ENCODE peak calls at places on chromosomes 5 and 9, in four cellular contexts. P is H1, B is HCT116, Y is HepG2. K is an unnamed sample. For H3K4me1, the result is how much of the 10 kb centered on the place peaks cover.

GRCh38 chr9:129646252-129646651 is 4.3 kb upstream of the ASB6 start:
- DNase-seq in Y (no peak), P (no peak), B (no peak), K (no peak)

GRCh38 chr5:35138232-35138631 is 90.5 kb upstream of the AGXT2 start:
- DNase-seq in P (no peak), Y (no peak), B (no peak), K (no peak)

GRCh38 chr5:989961-990530 is 18.6 kb upstream of the NKD2 start:
- DNase-seq in P (peak), B (no peak), Y (no peak), K (peak)

GRCh38 chr9:77816641-77817341 is 168.7 kb upstream of the GNA14 start:
- DNase-seq in P (no peak), Y (no peak), B (no peak), K (no peak)

GRCh38 chr9:87878930-87879603 is 3.6 kb upstream of the SPATA31E1 start:
- DNase-seq in P (no peak), Y (no peak), B (no peak), K (no peak)

GRCh38 chr5:160047362-160047761 is 38.4 kb downstream of the TTC1 start:
- DNase-seq in B (no peak), P (no peak), Y (no peak), K (no peak)

GRCh38 chr9:81826541-81826906 is 101.7 kb upstream of the SPATA31D4 start:
- DNase-seq in B (no peak), P (no peak), Y (no peak), K (no peak)

GRCh38 chr9:94950733-94951590 is 224.5 kb downstream of the AOPEP start:
- DNase-seq in Y (peak), P (no peak), B (no peak), K (no peak)

GRCh38 chr9:119588874-119589560 is 219.8 kb upstream of the BRINP1 start:
- DNase-seq in Y (no peak), B (no peak), P (no peak), K (no peak)

GRCh38 chr5:96868603-96869371 is 7.5 kb upstream of the ERAP2 start:
- DNase-seq in Y (peak), P (no peak), B (peak), K (peak)

GRCh38 chr5:174319551-174319950 is 274.0 kb downstream of the NSG2 start:
- DNase-seq in Y (no peak), B (no peak), P (no peak), K (no peak)

GRCh38 chr9:98790601-98791146 is 5.7 kb downstream of the ANKS6 start:
- DNase-seq in B (no peak), Y (no peak), P (no peak), K (no peak)

GRCh38 chr5:87393331-87393730 is 19.4 kb downstream of the CCNH start:
- DNase-seq in B (no peak), Y (no peak), P (no peak), K (no peak)

GRCh38 chr5:55227738-55228430 is 769 bp upstream of the MCIDAS start:
- DNase-seq in P (no peak), B (no peak), Y (no peak), K (peak)

GRCh38 chr5:80414113-80414512 is 6.2 kb downstream of the ZFYVE16 start:
- DNase-seq in Y (no peak), B (no peak), P (no peak), K (no peak)

GRCh38 chr5:41747291-41747690 is 122.9 kb downstream of the OXCT1 start:
- DNase-seq in Y (no peak), B (no peak), P (no peak), K (no peak)

GRCh38 chr5:165920655-165921054 is 2370.8 kb upstream of the WWC1 start:
- DNase-seq in Y (no peak), P (no peak), B (no peak), K (no peak)

GRCh38 chr5:32598270-32598937 is 13.0 kb downstream of the SUB1 start:
- DNase-seq in Y (no peak), P (no peak), B (no peak), K (no peak)

GRCh38 chr5:59272744-59273427 is 620.6 kb downstream of the PDE4D start:
- DNase-seq in B (no peak), P (no peak), Y (no peak), K (no peak)

GRCh38 chr9:35827486-35827885 is 1.0 kb downstream of the FAM221B start:
- DNase-seq in P (no peak), B (no peak), Y (no peak), K (no peak)

GRCh38 chr5:89756955-89757354 is 652.6 kb downstream of the CETN3 start:
- DNase-seq in Y (no peak), B (no peak), P (no peak), K (no peak)

GRCh38 chr9:97374811-97375210 is 37.1 kb upstream of the TDRD7 start:
- DNase-seq in P (no peak), B (no peak), Y (no peak), K (no peak)

GRCh38 chr5:89282038-89282831 is 399.3 kb upstream of the MEF2C start:
- DNase-seq in Y (no peak), P (no peak), B (no peak), K (no peak)

GRCh38 chr9:127629468-127630081 is 17.5 kb downstream of the STXBP1 start:
- DNase-seq in Y (no peak), B (no peak), P (peak), K (peak)

GRCh38 chr5:80781356-80781755 is 126.6 kb upstream of the DHFR start:
- DNase-seq in P (no peak), B (peak), Y (no peak), K (no peak)

GRCh38 chr5:473344-474192 is 30.6 kb downstream of the EXOC3 start:
- DNase-seq in Y (peak), B (no peak), P (peak), K (peak)

GRCh38 chr9:25691786-25692185 is 13.5 kb upstream of the TUSC1 start:
- DNase-seq in Y (no peak), B (no peak), P (no peak), K (no peak)

GRCh38 chr9:136474021-136474640 is 8.7 kb downstream of the SEC16A start:
- DNase-seq in B (no peak), P (no peak), Y (no peak), K (no peak)

GRCh38 chr9:29625292-29625731 is 2052.0 kb upstream of the C9orf72 start:
- DNase-seq in Y (no peak), B (no peak), P (no peak), K (no peak)

GRCh38 chr5:111224561-111224989 is 391 bp downstream of the CAMK4 start:
- DNase-seq in P (no peak), Y (no peak), B (no peak), K (no peak)

GRCh38 chr5:111225926-111226325 is 1.7 kb downstream of the CAMK4 start:
- DNase-seq in Y (no peak), B (no peak), P (no peak), K (no peak)

GRCh38 chr5:111223790-111224560 is at the start of gene CAMK4:
- DNase-seq in Y (peak), P (peak), B (peak), K (peak)

GRCh38 chr5:111221139-111221538 is 3.0 kb upstream of the CAMK4 start:
- DNase-seq in B (no peak), Y (no peak), P (no peak), K (no peak)

GRCh38 chr5:111223086-111223789 is 946 bp upstream of the CAMK4 start:
- DNase-seq in P (no peak), Y (no peak), B (no peak), K (no peak)
- TF ChIP-seq POLR2AphosphoS5 in P (no peak), Y (no peak), B (no peak), K (no peak)

GRCh38 chr5:151449836-151450235 is 2.4 kb downstream of the SLC36A1 start:
- DNase-seq in B (no peak), Y (no peak), P (no peak), K (no peak)
- H3K4me1 ChIP-seq in B (under half), Y (half or more), P (under half), K (under half)

DNA sequence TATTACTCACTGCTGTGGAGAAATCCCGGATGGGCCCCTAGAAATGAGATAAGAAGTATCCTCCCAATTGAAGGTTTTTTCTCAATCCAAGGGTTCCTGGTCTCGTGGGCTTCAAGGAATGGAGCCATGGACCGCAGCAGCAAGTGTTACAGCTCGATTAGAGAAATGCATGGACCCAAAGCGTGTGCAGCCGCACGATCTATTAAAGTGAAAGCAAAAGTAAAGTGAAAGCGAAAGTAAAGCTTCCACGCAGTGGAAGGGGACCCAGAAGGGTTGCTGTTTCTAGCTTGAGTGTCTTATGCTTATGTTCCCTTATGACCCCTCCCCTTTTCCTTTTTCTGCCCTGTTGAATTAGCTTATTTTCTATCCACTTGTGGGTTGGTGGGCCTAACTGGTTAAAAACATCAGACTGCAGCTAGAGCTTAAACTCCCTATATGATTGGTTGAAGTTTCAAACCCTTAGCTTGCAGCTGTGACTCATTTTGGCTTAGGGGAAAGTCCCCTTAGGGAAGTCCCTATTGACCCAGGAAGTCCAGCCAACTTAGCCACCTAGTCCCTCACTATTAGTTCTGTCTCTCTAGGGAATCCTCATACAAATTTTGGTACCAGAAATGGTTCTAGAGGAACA is 1111.8 kb downstream of the TAF11L14 start:
- DNase-seq in B (no peak), Y (peak), P (no peak), K (no peak)
- H2AFZ ChIP-seq in B (no peak), Y (peak), P (no peak), K (peak)

DNA sequence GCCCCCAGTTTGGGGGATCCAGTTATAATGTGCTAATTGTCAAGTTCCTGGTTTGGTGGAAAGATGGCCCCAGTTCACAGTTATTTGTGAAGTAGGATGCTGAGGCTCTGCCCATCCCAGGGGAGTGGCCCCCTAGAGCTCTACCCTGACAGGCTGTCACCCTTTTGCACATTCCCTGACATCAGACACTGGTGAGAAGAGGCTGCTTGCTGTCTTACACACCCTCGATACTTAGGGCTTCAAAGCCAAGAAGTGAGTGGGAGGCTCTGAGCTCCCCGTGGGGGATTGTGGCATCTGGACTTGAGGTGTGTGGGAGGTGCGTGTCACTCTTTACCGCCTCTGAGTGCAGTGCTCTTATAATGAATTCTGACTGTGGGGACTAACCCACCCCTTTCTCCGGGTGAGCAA is 168.5 kb downstream of the DOCK2 start:
- DNase-seq in B (no peak), P (no peak), Y (no peak), K (no peak)
- TF ChIP-seq POLR2AphosphoS5 in B (no peak), P (no peak), Y (no peak), K (no peak)

DNA sequence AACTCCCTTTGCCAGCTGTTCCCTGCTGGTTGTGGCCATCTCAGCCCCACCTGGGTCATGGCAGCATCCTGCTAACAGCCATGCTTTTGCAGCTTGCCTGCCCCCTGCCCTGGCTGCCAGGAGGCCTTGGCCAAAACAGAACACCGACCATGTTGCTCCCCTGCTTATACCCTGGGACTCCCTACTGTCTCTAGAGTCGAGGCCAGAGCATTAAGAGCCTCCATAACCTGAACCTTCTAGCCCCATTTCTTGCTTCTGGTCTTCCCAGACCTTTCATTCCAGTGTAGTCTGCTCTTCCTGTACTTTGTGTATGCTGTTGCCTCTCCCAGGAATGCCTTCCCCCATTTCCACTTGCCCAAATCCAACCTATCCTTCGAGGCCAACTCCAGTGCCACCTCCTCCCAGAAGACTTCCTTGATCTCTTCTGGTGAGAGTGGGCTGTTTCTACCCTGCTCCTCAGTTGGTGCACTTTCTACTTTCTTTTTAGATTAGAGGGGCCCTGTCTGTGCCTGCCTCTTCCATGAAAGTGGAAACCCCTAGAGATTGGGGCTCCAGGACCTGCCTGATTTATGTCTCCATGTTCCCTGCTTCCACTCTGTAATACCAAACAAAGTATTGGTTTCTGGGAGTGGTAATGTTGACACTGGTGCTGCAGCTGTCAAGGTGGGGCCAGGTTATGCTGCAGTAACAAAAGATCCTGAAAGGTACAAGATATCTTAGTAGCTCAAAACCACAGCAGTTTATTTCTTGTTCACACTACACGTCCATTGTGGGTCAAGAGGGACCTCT is 88.1 kb downstream of the AMBP start:
- DNase-seq in B (no peak), P (no peak), Y (no peak), K (no peak)
- H3K4me1 ChIP-seq in B (under half), P (under half), Y (under half), K (under half)